ENCODE peak calls at places on chromosomes 1 and 21, in nine cellular contexts. R, Y, J, G, B, V, W, K and F are unnamed samples.

GRCh38 chr1:179208681-179209477 is 20.6 kb downstream of the ABL2 start:
- DNase-seq in G (no peak), J (no peak), R (no peak), B (no peak), Y (no peak), V (no peak), K (no peak), W (peak; percentile 41), F (no peak)

GRCh38 chr1:3924871-3925655 is 25.0 kb upstream of the C1orf174 start:
- DNase-seq in R (no peak), B (no peak), Y (no peak), G (peak; percentile 19), V (no peak), J (no peak), W (no peak), K (peak; percentile 96), F (no peak)

GRCh38 chr1:22972760-22973159 is at the start of gene LACTBL1:
- DNase-seq in V (peak; percentile 71), K (peak; percentile 76), B (no peak), R (no peak), J (no peak), G (no peak), W (no peak), Y (no peak), F (no peak)

GRCh38 chr21:39363607-39364555 is 15.0 kb upstream of the HMGN1 start:
- DNase-seq in Y (no peak), V (no peak), J (no peak), G (no peak), W (no peak), R (no peak), B (no peak), K (no peak), F (no peak)

GRCh38 chr1:202656951-202657646 is 53.2 kb downstream of the SYT2 start:
- DNase-seq in V (no peak), J (no peak), B (no peak), G (peak; percentile 25), K (no peak), W (peak; percentile 30), R (no peak), Y (no peak), F (peak; percentile 10)

GRCh38 chr21:14414932-14415508 is 32.1 kb upstream of the HSPA13 start:
- DNase-seq in R (no peak), G (no peak), V (no peak), Y (no peak), W (no peak), B (no peak), J (no peak), K (no peak), F (no peak)

GRCh38 chr1:240621249-240621648 is 9.3 kb upstream of the GREM2 start:
- DNase-seq in W (peak; percentile 25), K (no peak), J (no peak), G (no peak), B (no peak), Y (no peak), R (no peak), V (no peak), F (no peak)

GRCh38 chr1:226335653-226336052 is 26.7 kb upstream of the LIN9 start:
- DNase-seq in J (no peak), W (no peak), B (no peak), K (no peak), V (no peak), R (no peak), G (no peak), Y (no peak), F (no peak)

GRCh38 chr1:157137051-157137772 is 983 bp downstream of the ETV3 start:
- DNase-seq in B (no peak), G (peak; percentile 43), J (no peak), Y (no peak), W (peak; percentile 42), V (no peak), R (no peak), K (peak; percentile 72), F (peak; percentile 42)

GRCh38 chr21:41344146-41344545 is 17.7 kb upstream of the MX2 start:
- DNase-seq in G (no peak), R (no peak), W (no peak), B (no peak), K (no peak), J (no peak), V (no peak), Y (no peak), F (no peak)

GRCh38 chr1:24155011-24155782 is 12.3 kb upstream of the IL22RA1 start:
- DNase-seq in J (no peak), G (no peak), B (peak; percentile 30), R (no peak), K (peak; percentile 43), V (peak; percentile 67), Y (no peak), W (no peak), F (no peak)

GRCh38 chr1:111275079-111275478 is 15.6 kb upstream of the CHIA start:
- DNase-seq in R (peak; percentile 67), B (peak; percentile 35), G (peak; percentile 96), W (peak; percentile 80), K (no peak), Y (no peak), V (peak; percentile 93), J (no peak), F (no peak)

GRCh38 chr1:206930210-206930798 is 8.6 kb upstream of the FCMR start:
- DNase-seq in J (no peak), G (no peak), K (no peak), V (no peak), B (no peak), R (no peak), W (no peak), Y (no peak), F (no peak)

GRCh38 chr21:41369105-41369914 is 7.5 kb downstream of the MX2 start:
- DNase-seq in W (no peak), G (peak; percentile 31), V (peak; percentile 85), K (peak; percentile 81), R (no peak), J (peak; percentile 27), B (no peak), Y (peak; percentile 39), F (no peak)

GRCh38 chr1:24641646-24642151 is 1.4 kb upstream of the SRRM1 start:
- DNase-seq in B (peak; percentile 25), G (peak; percentile 41), K (no peak), V (peak; percentile 90), R (no peak), Y (peak; percentile 33), J (peak; percentile 30), W (peak; percentile 36), F (no peak)

GRCh38 chr1:205284420-205285144 is 37.0 kb downstream of the NUAK2 start:
- DNase-seq in J (peak; percentile 58), W (peak; percentile 99), Y (peak; percentile 88), B (peak; percentile 88), V (peak; percentile 97), R (peak; percentile 94), K (peak; percentile 97), G (peak; percentile 96), F (peak; percentile 91)

GRCh38 chr1:153791856-153792253 is 16.6 kb downstream of the SLC27A3 start:
- DNase-seq in B (no peak), J (no peak), Y (no peak), V (peak; percentile 84), R (no peak), K (peak; percentile 57), G (peak; percentile 76), W (peak; percentile 61), F (no peak)

GRCh38 chr1:200708161-200708560 is 30.5 kb upstream of the CAMSAP2 start:
- DNase-seq in B (no peak), W (peak; percentile 10), Y (no peak), J (no peak), V (no peak), K (no peak), R (no peak), G (no peak), F (no peak)

GRCh38 chr1:165945911-165946310 is 118.5 kb downstream of the UCK2 start:
- DNase-seq in W (no peak), R (no peak), V (no peak), J (no peak), B (no peak), K (no peak), G (no peak), Y (no peak), F (no peak)

GRCh38 chr1:100034465-100034864 is 64.7 kb downstream of the SLC35A3 start:
- DNase-seq in Y (no peak), R (no peak), K (no peak), V (no peak), W (peak; percentile 23), G (peak; percentile 47), J (no peak), B (no peak), F (peak; percentile 60)

GRCh38 chr1:65108025-65108692 is 39.8 kb upstream of the AK4 start:
- DNase-seq in R (no peak), V (no peak), K (no peak), J (no peak), W (no peak), G (no peak), Y (no peak), B (peak; percentile 52), F (no peak)

GRCh38 chr1:33762962-33763361 is 100.9 kb upstream of the HMGB4 start:
- DNase-seq in R (no peak), K (no peak), V (peak; percentile 18), Y (no peak), B (no peak), G (peak; percentile 45), W (no peak), J (no peak), F (no peak)

GRCh38 chr1:15454256-15454655 is 2.3 kb upstream of the CELA2A start:
- DNase-seq in J (no peak), Y (no peak), W (peak; percentile 59), V (no peak), R (no peak), G (peak; percentile 86), K (no peak), B (no peak), F (no peak)

GRCh38 chr21:33244082-33244780 is 14.5 kb downstream of the IFNAR2 start:
- DNase-seq in Y (no peak), B (no peak), G (no peak), V (no peak), K (no peak), R (no peak), W (no peak), J (no peak), F (peak; percentile 91)

GRCh38 chr1:215082532-215083407 is at the start of gene KCNK2:
- DNase-seq in K (peak; percentile 51), R (no peak), B (no peak), G (peak; percentile 56), J (no peak), V (no peak), W (peak; percentile 56), Y (no peak), F (no peak)

GRCh38 chr1:44829506-44830384 is 13.3 kb downstream of the PTCH2 start:
- DNase-seq in W (no peak), K (no peak), Y (no peak), J (no peak), R (no peak), G (no peak), B (no peak), V (no peak), F (no peak)

GRCh38 chr1:217542136-217542777 is 88.6 kb downstream of the GPATCH2 start:
- DNase-seq in R (no peak), J (no peak), K (peak; percentile 58), W (no peak), G (no peak), B (no peak), V (no peak), Y (no peak), F (no peak)

GRCh38 chr1:222167111-222167510 is 380.8 kb downstream of the HHIPL2 start:
- DNase-seq in Y (no peak), R (peak; percentile 74), B (peak; percentile 35), J (no peak), G (peak; percentile 97), W (peak; percentile 97), K (peak; percentile 22), V (no peak), F (peak; percentile 18)

GRCh38 chr1:53065391-53065790 is 3.4 kb downstream of the PODN start:
- DNase-seq in W (no peak), G (no peak), K (no peak), R (no peak), J (no peak), B (peak; percentile 6), V (peak; percentile 68), Y (no peak), F (no peak)

GRCh38 chr1:81801834-81802531 is 1.2 kb downstream of the ADGRL2 start:
- DNase-seq in J (no peak), R (peak; percentile 50), V (peak; percentile 86), B (peak; percentile 10), Y (no peak), W (peak; percentile 57), G (peak; percentile 57), K (peak; percentile 19), F (no peak)

GRCh38 chr1:8462298-8462946 is 144.5 kb downstream of the SLC45A1 start:
- DNase-seq in R (no peak), Y (no peak), W (no peak), V (no peak), J (no peak), K (no peak), G (no peak), B (no peak), F (no peak)